ENCODE peak calls at places on chromosomes 1 and 21, in five cellular contexts. Z is upper lobe of right lung, J is colonic mucosa, K is pancreas, F is OCI-LY7. O is an unnamed sample.

GRCh38 chr1:155760751-155761475 is 72.0 kb downstream of the DAP3 start:
- DNase-seq in K (no peak), F (no peak), Z (no peak), J (no peak), O (no peak)

GRCh38 chr1:75908717-75909152 is 23.5 kb downstream of the ASB17 start:
- DNase-seq in Z (no peak), F (peak; percentile 16), K (no peak), J (no peak), O (no peak)

GRCh38 chr1:223710179-223711133 is 1.9 kb upstream of the CAPN2 start:
- DNase-seq in J (no peak), K (no peak), F (no peak), Z (no peak), O (no peak)

GRCh38 chr1:214458541-214458940 is 92.9 kb downstream of the PTPN14 start:
- DNase-seq in K (no peak), Z (no peak), J (no peak), F (no peak), O (no peak)

GRCh38 chr1:9494936-9495758 is 44.1 kb upstream of the SLC25A33 start:
- DNase-seq in F (peak; percentile 82), K (peak; percentile 83), Z (peak; percentile 79), J (peak; percentile 44), O (no peak)

GRCh38 chr1:169031566-169032224 is 74.8 kb upstream of the ATP1B1 start:
- DNase-seq in F (no peak), Z (no peak), J (no peak), K (no peak), O (no peak)

GRCh38 chr1:31479801-31480200 is 66.8 kb downstream of the SERINC2 start:
- DNase-seq in Z (no peak), K (no peak), F (no peak), J (no peak), O (no peak)

GRCh38 chr1:43274804-43275180 is 5.0 kb downstream of the TMEM125 start:
- DNase-seq in K (no peak), Z (peak; percentile 54), J (no peak), F (no peak), O (peak; percentile 46)

GRCh38 chr1:2866415-2867086 is 65.1 kb upstream of the TTC34 start:
- DNase-seq in F (no peak), J (no peak), K (peak; percentile 40), Z (no peak), O (no peak)

GRCh38 chr1:15802234-15802965 is 5.0 kb downstream of the UQCRHL start:
- DNase-seq in J (no peak), Z (no peak), F (no peak), K (no peak), O (no peak)

GRCh38 chr1:8679411-8679800 is 138.0 kb downstream of the RERE start:
- DNase-seq in K (no peak), Z (no peak), J (no peak), F (no peak), O (no peak)

GRCh38 chr21:36630485-36631206 is 68.3 kb upstream of the SIM2 start:
- DNase-seq in K (no peak), Z (peak; percentile 72), J (peak; percentile 73), F (peak; percentile 68), O (no peak)

DNA sequence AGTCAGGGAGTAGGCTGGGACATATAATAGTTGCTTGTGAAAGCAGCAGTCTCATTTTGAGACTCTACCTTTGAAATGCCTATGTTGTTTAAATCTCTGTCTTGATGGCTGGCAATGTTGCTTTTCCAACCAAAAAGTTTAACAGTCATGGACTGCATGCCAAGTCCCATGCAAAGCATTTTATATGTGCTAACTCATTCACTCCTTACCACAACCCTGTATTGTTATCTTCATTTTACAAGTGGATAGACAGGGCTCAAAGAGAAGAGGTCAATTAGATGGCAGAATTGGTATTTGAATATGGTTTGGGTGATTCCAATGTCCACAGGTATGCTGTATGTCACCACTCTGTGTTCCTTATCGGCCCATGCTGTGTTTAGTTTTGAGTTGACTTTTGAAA is 331.4 kb upstream of the USP24 start:
- DNase-seq in F (no peak), K (no peak), J (no peak), Z (no peak), O (no peak)
- TF ChIP-seq CTCF in F (no peak), K (no peak), J (no peak), Z (no peak), O (no peak)

GRCh38 chr21:39599191-39599966 is 13.4 kb upstream of the B3GALT5 start:
- DNase-seq in Z (no peak), K (no peak), J (no peak), F (no peak), O (no peak)
- H3K27ac ChIP-seq in Z (no peak overlapping the region), K (no peak overlapping the region), J (no peak overlapping the region), F (no peak overlapping the region), O (no peak overlapping the region)

GRCh38 chr21:30733026-30733425 is 14.0 kb downstream of the KRTAP21-2 start:
- DNase-seq in J (no peak), K (no peak), F (no peak), Z (no peak), O (no peak)
- TF ChIP-seq CTCF in J (no peak), K (no peak), F (peak; percentile 14), Z (no peak), O (no peak)

GRCh38 chr1:151782741-151783140 is 7.6 kb downstream of the TDRKH start:
- DNase-seq in F (no peak), J (no peak), K (no peak), Z (no peak), O (no peak)

GRCh38 chr1:151790940-151791651 is 796 bp upstream of the TDRKH start:
- DNase-seq in Z (no peak), F (peak; percentile 9), K (peak; percentile 64), J (peak; percentile 35), O (no peak)

GRCh38 chr1:151790071-151790939 is at the start of gene TDRKH:
- DNase-seq in K (peak; percentile 99), Z (peak; percentile 99), F (peak; percentile 99), J (peak; percentile 98), O (peak; percentile 99)

GRCh38 chr1:151787689-151788088 is 2.6 kb downstream of the TDRKH start:
- DNase-seq in Z (no peak), F (no peak), K (no peak), J (no peak), O (no peak)
- H3K27ac ChIP-seq in Z (no peak overlapping the region), F (no peak overlapping the region), K (no peak overlapping the region), J (no peak overlapping the region), O (no peak overlapping the region)

GRCh38 chr1:48498096-48498791 is 26.2 kb upstream of the SPATA6 start:
- DNase-seq in Z (peak; percentile 88), K (peak; percentile 87), J (peak; percentile 85), F (peak; percentile 55), O (no peak)

GRCh38 chr1:48493031-48493430 is 21.0 kb upstream of the SPATA6 start:
- DNase-seq in J (no peak), Z (no peak), F (no peak), K (no peak), O (no peak)

GRCh38 chr1:48495166-48495565 is 23.2 kb upstream of the SPATA6 start:
- DNase-seq in F (no peak), K (no peak), Z (no peak), J (no peak), O (no peak)

GRCh38 chr1:48493970-48494769 is 22.2 kb upstream of the SPATA6 start:
- DNase-seq in Z (no peak), F (no peak), J (peak; percentile 34), K (no peak), O (no peak)

DNA sequence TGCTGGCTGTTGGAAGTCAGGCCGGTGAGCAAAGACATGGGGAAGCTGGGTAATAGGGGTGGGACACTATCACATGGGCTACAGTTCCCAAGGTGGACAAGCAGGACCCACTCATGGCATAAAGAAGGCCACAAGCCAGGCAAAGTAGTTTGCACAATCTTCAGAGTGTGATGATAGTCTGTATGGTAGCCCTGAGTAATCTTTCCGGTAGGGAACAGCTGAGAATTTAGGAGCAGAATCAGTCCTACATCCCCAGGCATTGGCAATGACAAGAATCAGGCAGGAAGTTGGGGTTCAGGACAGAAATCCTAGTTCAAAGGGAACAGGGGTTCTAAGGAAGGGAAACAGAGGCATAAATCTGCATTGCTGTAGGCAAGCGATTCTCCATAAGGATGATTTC is 23.9 kb upstream of the SPATA6 start:
- DNase-seq in F (no peak), J (no peak), K (no peak), Z (no peak), O (no peak)
- TF ChIP-seq CTCF in F (no peak), J (no peak), K (no peak), Z (no peak), O (no peak)

GRCh38 chr1:111733996-111734369 is 5.2 kb downstream of the INKA2 start:
- DNase-seq in K (no peak), Z (no peak), J (no peak), F (no peak), O (no peak)
- H3K27ac ChIP-seq in K (no peak overlapping the region), Z (peak overlapping the region; percentile 78), J (peak overlapping the region; percentile 29), F (no peak overlapping the region), O (no peak overlapping the region)

DNA sequence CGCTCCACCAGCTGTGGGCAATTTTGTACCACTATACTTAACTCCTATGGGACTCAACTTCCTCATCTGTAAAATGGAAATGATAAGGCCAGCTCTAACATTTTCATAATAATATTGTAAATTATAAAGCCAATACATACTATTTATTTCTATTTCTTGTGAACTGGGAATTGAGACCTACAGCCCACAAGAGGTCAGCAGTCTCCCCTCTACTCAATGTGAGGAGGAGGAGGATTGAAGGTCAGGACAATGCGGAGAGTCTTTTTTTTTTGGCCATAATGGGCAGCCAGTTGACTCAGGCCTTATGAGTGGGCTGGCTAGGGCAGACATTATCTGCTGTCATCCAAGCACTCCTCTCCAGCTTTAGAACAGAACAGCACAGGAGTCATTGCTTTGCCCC is 90.5 kb downstream of the NUF2 start:
- DNase-seq in F (no peak), K (no peak), Z (no peak), J (no peak), O (no peak)
- TF ChIP-seq CTCF in F (no peak), K (no peak), Z (no peak), J (no peak), O (no peak)

DNA sequence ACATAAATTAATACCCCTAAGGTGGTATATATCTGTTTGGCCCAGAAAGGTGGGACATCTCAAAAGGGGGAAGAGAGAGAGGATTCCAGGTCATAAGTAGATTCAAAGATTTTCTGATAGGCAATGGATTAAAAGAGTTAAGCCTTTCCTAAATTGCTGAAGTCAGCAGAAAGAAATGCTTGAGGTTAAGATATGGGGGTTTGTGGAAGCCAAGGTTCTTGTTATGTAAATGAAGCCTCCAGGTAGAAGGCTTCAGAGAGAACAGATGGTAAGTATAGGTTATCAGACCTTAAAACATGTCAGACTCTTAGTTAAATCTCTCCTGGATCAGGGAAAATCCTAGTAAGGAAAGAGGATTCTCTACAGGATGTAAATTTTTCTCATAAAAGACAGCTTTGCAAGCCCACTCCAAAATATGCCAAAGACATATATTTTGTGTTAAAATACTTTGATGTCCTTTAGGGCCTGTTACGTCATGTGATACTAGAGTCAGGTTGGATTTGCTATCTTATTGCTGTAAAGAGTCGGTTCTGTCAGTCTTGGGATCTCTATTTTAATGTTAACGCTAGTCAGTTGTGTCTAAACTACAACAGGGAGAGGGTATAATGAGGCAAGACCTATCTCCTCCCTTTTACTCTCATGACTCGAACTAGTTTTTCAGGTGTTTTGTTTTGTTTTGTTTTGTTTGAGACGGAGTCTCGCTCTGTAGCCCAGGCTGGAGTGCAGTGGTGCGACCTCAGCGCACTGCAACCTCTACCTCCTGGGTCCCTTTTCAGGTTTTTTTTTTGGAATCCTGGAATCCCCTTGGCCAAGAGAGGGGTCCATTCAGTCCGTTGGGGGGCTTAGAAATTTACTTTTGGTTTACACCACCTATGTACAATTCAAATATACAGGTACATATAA is 30.6 kb downstream of the RGS2 start:
- DNase-seq in K (no peak), F (no peak), Z (no peak), J (no peak), O (no peak)
- H3K27ac ChIP-seq in K (no peak overlapping the region), F (no peak overlapping the region), Z (no peak overlapping the region), J (no peak overlapping the region), O (no peak overlapping the region)

GRCh38 chr21:38833122-38833521 is 27.4 kb downstream of the ETS2 start:
- DNase-seq in F (no peak), Z (no peak), K (no peak), J (peak; percentile 16), O (no peak)
- TF ChIP-seq CTCF in F (no peak), Z (no peak), K (no peak), J (no peak), O (no peak)